ENCODE peak calls at places on chromosomes 12 and 14, in four cellular contexts. H is sigmoid colon, G is heart left ventricle, F is cardiac muscle cell. N is an unnamed sample.
A peak's percentile ranks its signal among the peaks of the same experiment; 100 is the strongest.

GRCh38 chr14:47207636-47208035 is 467.8 kb downstream of the MDGA2 start:
- DNase-seq in H (no peak), G (no peak), F (no peak), N (no peak)

GRCh38 chr12:120286768-120287490 is 4.8 kb downstream of the RNU4-2 start:
- DNase-seq in H (no peak), G (no peak), F (no peak), N (no peak)

GRCh38 chr12:6356374-6356820 is 14.5 kb upstream of the TNFRSF1A start:
- DNase-seq in G (no peak), H (no peak), F (no peak), N (no peak)

GRCh38 chr12:15808250-15808971 is 19.2 kb upstream of the EPS8 start:
- DNase-seq in G (no peak), H (no peak), F (no peak), N (no peak)

GRCh38 chr12:42372154-42372791 is 46.3 kb downstream of the PPHLN1 start:
- DNase-seq in H (no peak), F (peak; percentile 56), G (no peak), N (no peak)

GRCh38 chr14:59632381-59632780 is 55.8 kb upstream of the CCDC175 start:
- DNase-seq in G (no peak), F (peak; percentile 40), H (no peak), N (no peak)

GRCh38 chr14:91998667-91999570 is 40.9 kb downstream of the TRIP11 start:
- DNase-seq in G (no peak), F (no peak), H (no peak), N (no peak)

GRCh38 chr14:59463773-59464650 is 1.2 kb downstream of the GPR135 start:
- DNase-seq in G (no peak), F (peak; percentile 60), H (peak; percentile 68), N (no peak)

GRCh38 chr14:102508410-102508773 is 1.2 kb downstream of the ANKRD9 start:
- DNase-seq in H (no peak), G (peak; percentile 66), F (no peak), N (peak; percentile 82)

GRCh38 chr14:56131004-56131864 is 13.0 kb downstream of the PELI2 start:
- DNase-seq in G (no peak), F (no peak), H (no peak), N (no peak)

GRCh38 chr12:49092086-49092815 is 2.4 kb downstream of the DHH start:
- DNase-seq in G (peak; percentile 50), F (peak; percentile 66), H (no peak), N (no peak)

GRCh38 chr12:71797506-71797905 is 42.1 kb upstream of the TBC1D15 start:
- DNase-seq in G (no peak), F (no peak), H (no peak), N (no peak)

GRCh38 chr12:111334393-111334915 is 34.4 kb downstream of the PHETA1 start:
- DNase-seq in G (no peak), F (no peak), H (no peak), N (no peak)

GRCh38 chr12:5102806-5103205 is 59.1 kb downstream of the KCNA5 start:
- DNase-seq in H (no peak), G (no peak), F (no peak), N (no peak)

GRCh38 chr12:119460876-119461275 is 126.3 kb downstream of the CCDC60 start:
- DNase-seq in G (no peak), H (no peak), F (no peak), N (no peak)

GRCh38 chr12:15209782-15210181 is 11.4 kb downstream of the RERG start:
- DNase-seq in F (peak; percentile 83), H (no peak), G (no peak), N (no peak)

GRCh38 chr12:109722022-109722752 is 8.6 kb downstream of the FAM222A start:
- DNase-seq in H (no peak), G (peak; percentile 31), F (no peak), N (no peak)

GRCh38 chr12:8065991-8066594 is at the start of gene C3AR1:
- DNase-seq in G (no peak), F (peak; percentile 73), H (no peak), N (no peak)

GRCh38 chr12:48925218-48925871 is at the start of gene FKBP11:
- DNase-seq in H (peak; percentile 81), G (peak; percentile 60), F (peak; percentile 60), N (peak; percentile 68)

GRCh38 chr12:81610955-81611889 is 147.9 kb downstream of the PPFIA2 start:
- DNase-seq in F (peak; percentile 8), H (no peak), G (peak; percentile 23), N (peak; percentile 29)

GRCh38 chr14:95998656-95999055 is 40.5 kb upstream of the C14orf132 start:
- DNase-seq in G (no peak), H (no peak), F (peak; percentile 62), N (no peak)

GRCh38 chr14:26594756-26595545 is 2.9 kb downstream of the NOVA1 start:
- DNase-seq in F (no peak), G (no peak), H (no peak), N (no peak)

GRCh38 chr12:52139147-52139546 is 52.7 kb downstream of the KRT80 start:
- DNase-seq in H (no peak), F (no peak), G (no peak), N (no peak)

GRCh38 chr14:96479435-96480146 is 22.6 kb upstream of the PAPOLA start:
- DNase-seq in H (no peak), F (peak; percentile 37), G (no peak), N (no peak)

GRCh38 chr14:49863483-49864262 is 11.1 kb upstream of the NEMF start:
- DNase-seq in G (no peak), H (no peak), F (no peak), N (no peak)

DNA sequence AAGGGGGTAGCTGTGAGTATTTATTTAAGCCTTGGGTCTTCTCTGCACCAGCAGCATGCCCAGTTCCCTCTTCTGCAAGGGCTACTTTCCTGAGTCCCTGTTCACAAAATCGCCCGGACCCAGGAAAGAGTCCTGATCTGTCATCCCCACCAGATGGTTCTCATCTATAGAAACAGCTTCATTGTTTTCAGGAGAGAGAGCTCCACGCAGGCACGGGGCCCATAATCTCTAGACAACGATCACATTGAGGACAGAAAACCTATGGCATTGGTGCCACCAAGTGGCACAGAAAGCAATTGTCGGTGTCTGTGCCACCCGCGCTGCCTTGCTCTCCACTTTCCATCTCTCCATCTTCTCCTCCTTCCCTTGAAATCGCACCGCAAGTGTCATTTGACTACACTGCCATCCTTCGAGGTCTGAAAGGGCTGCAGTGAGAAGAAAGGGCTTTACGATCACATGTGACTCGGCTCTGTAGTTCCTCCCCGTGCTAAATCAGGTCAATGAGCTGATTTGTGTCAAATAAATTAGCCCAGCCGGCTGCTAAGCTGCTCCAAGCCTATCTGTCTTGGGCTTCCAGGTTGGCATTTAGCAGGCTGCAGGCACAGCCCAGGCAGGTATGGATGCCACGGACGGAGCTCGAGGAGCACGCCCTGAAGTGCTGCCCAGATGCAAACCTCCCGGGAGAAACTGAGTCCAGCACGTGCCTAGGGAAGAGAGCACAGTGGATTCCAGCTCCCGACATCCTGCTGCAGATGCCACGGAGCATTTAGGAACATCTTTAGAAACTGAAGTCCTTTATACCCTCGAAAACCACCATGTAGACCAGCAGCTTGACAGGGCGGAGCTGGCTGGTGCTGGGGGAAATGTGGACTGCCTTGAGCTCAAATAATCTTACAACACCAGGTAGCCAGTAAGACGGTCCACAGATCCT is 28.8 kb downstream of the SPRING1 start:
- DNase-seq in H (no peak), G (peak; percentile 58), F (peak; percentile 67), N (no peak)
- TF ChIP-seq CTCF in H (peak; percentile 24), G (peak; percentile 51), F (peak; percentile 35), N (peak; percentile 65)

DNA sequence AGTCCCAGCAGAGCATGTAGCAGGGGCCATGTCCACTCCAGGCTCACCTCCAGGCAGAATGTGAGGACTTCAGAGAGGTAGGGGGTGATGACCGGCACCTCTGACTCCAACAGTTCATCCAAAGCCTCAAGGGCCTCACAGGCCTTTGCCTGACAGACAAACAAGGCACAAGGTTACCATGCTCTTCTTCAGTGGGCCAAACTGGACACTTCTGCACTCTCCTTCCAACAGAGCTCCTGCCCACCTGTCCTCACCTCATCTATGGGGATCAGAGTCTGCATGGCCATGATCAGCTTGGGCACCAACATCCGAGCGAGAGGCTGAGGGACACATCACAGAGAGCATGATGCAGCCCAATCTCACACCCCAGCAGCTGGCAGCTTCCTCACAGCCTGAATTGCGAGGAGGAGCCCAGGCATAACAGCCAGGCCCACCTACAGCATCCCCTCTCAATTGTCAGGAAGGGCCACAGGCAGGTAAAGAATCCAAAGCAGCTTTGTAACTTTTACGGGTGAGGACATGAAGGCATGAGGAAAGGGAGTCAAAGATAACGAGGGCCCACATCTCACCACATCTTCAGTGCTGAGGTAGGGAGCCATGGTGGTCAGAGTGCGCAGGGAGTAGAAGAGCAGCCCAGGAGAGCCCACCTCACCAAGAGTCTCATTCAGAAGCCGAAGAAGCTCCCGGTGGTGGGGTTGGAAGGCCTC is 1.6 kb downstream of the IPO4 start:
- DNase-seq in H (no peak), F (no peak), G (no peak), N (no peak)
- H3K36me3 ChIP-seq in H (peaks cover 47% of the 10 kb centered on the region), F (peaks cover 21% of the 10 kb centered on the region), G (peaks cover 52% of the 10 kb centered on the region), N (peaks cover 65% of the 10 kb centered on the region)

GRCh38 chr14:98227727-98228111 is 1044.3 kb downstream of the BCL11B start:
- DNase-seq in F (no peak), H (no peak), G (no peak), N (no peak)

GRCh38 chr14:98226411-98226810 is 1045.6 kb downstream of the BCL11B start:
- DNase-seq in G (no peak), F (no peak), H (no peak), N (no peak)

GRCh38 chr14:98227000-98227726 is 1044.8 kb downstream of the BCL11B start:
- DNase-seq in G (no peak), F (no peak), H (no peak), N (no peak)

GRCh38 chr14:98231210-98231609 is 1040.8 kb downstream of the BCL11B start:
- DNase-seq in G (no peak), H (no peak), F (no peak), N (no peak)

GRCh38 chr14:98229676-98230366 is 1042.2 kb downstream of the BCL11B start:
- DNase-seq in H (no peak), G (no peak), F (no peak), N (no peak)
- H3K4me1 ChIP-seq in H (no peaks in the 10 kb centered on the region), G (no peaks in the 10 kb centered on the region), F (no peaks in the 10 kb centered on the region), N (peaks cover 10% of the 10 kb centered on the region)

DNA sequence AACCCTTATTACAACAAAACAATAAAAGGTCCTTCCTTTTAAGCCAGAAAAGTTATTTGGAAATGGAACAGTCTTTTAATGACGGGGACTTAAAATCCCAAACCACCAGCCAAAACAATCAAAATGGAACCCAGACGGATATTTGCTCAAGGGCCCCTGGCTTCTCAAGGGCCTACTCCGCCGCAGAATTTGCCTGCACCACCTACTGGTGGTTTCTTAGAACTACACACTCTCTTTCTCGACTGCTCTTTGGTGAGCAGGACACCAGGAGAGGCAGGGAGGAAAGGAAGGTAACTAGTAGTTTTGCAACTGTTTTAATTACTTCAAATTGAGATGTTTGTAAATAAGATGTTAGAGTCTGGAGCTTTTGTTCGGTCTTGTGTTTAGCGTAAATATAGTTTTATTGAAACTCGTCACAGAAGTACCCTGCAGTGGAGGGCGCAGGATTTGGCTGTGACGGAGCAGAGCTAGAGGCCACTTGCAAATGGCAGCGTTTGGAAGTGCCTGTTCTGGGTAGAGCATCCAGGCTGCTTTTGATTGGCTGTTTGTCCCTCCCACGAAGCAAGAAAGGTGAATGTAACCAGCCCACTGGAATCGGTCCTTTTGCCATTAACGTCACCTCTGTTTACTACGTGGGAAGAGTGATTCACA is 238.5 kb downstream of the CACNA1C start:
- DNase-seq in F (peak; percentile 62), H (peak; percentile 60), G (no peak), N (no peak)
- TF ChIP-seq CTCF in F (peak; percentile 77), H (peak; percentile 38), G (peak; percentile 72), N (peak; percentile 74)

GRCh38 chr12:54411398-54412241 is 7.4 kb downstream of the ITGA5 start:
- DNase-seq in F (peak; percentile 84), G (peak; percentile 75), H (peak; percentile 90), N (peak; percentile 91)
- H3K36me3 ChIP-seq in F (peaks cover 20% of the 10 kb centered on the region), G (peaks cover 51% of the 10 kb centered on the region), H (peaks cover 32% of the 10 kb centered on the region), N (peaks cover 96% of the 10 kb centered on the region)

N was measured in RWPE2.